ENCODE peak calls at places on chromosome 14, in eight cellular contexts. I, K, D, U, A, L, P and O are unnamed samples.

GRCh38 chr14:70754989-70755388 is 54.3 kb downstream of the MAP3K9 start:
- DNase-seq in P (no peak), D (no peak), L (peak; percentile 54), A (peak; percentile 77), K (no peak), I (no peak), U (no peak), O (no peak)

GRCh38 chr14:90060965-90061848 is 587 bp upstream of the KCNK13 start:
- DNase-seq in U (no peak), I (no peak), L (no peak), A (no peak), P (peak; percentile 42), K (no peak), D (no peak), O (peak; percentile 30)

GRCh38 chr14:53144244-53144643 is 8.9 kb downstream of the DDHD1 start:
- DNase-seq in L (no peak), K (no peak), A (no peak), U (peak; percentile 39), D (no peak), I (no peak), P (no peak), O (no peak)

GRCh38 chr14:67425603-67426002 is 13.6 kb upstream of the PLEK2 start:
- DNase-seq in D (no peak), I (no peak), L (no peak), U (no peak), A (no peak), P (no peak), K (no peak), O (no peak)

GRCh38 chr14:96100171-96101064 is 61.3 kb downstream of the C14orf132 start:
- DNase-seq in A (peak; percentile 62), P (peak; percentile 89), L (peak; percentile 90), K (peak; percentile 73), D (peak; percentile 64), U (peak; percentile 83), I (peak; percentile 62), O (peak; percentile 90)

GRCh38 chr14:57382283-57382682 is 8.1 kb upstream of the NAA30 start:
- DNase-seq in K (no peak), P (no peak), D (no peak), L (no peak), I (no peak), A (no peak), U (peak; percentile 94), O (no peak)

GRCh38 chr14:97328743-97329142 is 531.6 kb downstream of the VRK1 start:
- DNase-seq in P (no peak), D (no peak), K (no peak), U (no peak), I (no peak), A (no peak), L (no peak), O (no peak)

GRCh38 chr14:41476526-41476925 is 130.2 kb upstream of the LRFN5 start:
- DNase-seq in D (no peak), K (no peak), U (no peak), I (no peak), L (no peak), A (no peak), P (no peak), O (no peak)

GRCh38 chr14:41925409-41925808 is 318.7 kb downstream of the LRFN5 start:
- DNase-seq in I (no peak), L (peak; percentile 5), P (peak; percentile 48), K (no peak), A (no peak), D (no peak), U (peak; percentile 1), O (no peak)

GRCh38 chr14:69214376-69214775 is 23.1 kb downstream of the EXD2 start:
- DNase-seq in U (peak; percentile 34), L (no peak), A (no peak), D (no peak), I (no peak), P (no peak), K (no peak), O (no peak)

GRCh38 chr14:30621354-30621953 is 665 bp upstream of the SCFD1 start:
- DNase-seq in D (no peak), A (no peak), L (peak; percentile 23), U (peak; percentile 3), I (peak; percentile 8), K (peak; percentile 8), P (peak; percentile 7), O (peak; percentile 34)

GRCh38 chr14:105091335-105092123 is 26.3 kb upstream of the GPR132 start:
- DNase-seq in U (no peak), K (peak; percentile 84), L (peak; percentile 92), I (no peak), A (peak; percentile 85), P (no peak), D (peak; percentile 91), O (no peak)

GRCh38 chr14:63200767-63201166 is 3.5 kb upstream of the RHOJ start:
- DNase-seq in L (no peak), A (no peak), I (no peak), U (peak; percentile 20), P (no peak), K (no peak), D (no peak), O (no peak)

GRCh38 chr14:99186956-99187690 is 84.9 kb downstream of the BCL11B start:
- DNase-seq in D (no peak), U (no peak), A (no peak), P (no peak), K (no peak), L (no peak), I (no peak), O (no peak)

GRCh38 chr14:28745176-28745575 is 21.4 kb upstream of the FOXG1 start:
- DNase-seq in U (no peak), L (no peak), D (no peak), A (no peak), K (no peak), I (no peak), P (no peak), O (no peak)
- H3K36me3 ChIP-seq in U (no peaks in the 10 kb centered on the region), L (no peaks in the 10 kb centered on the region), D (no peaks in the 10 kb centered on the region), A (no peaks in the 10 kb centered on the region), K (no peaks in the 10 kb centered on the region), I (no peaks in the 10 kb centered on the region), P (no peaks in the 10 kb centered on the region), O (no peaks in the 10 kb centered on the region)

GRCh38 chr14:106826833-106827369 is 1300.5 kb downstream of the TMEM121 start:
- DNase-seq in I (no peak), A (no peak), P (no peak), U (no peak), D (no peak), K (no peak), L (no peak), O (no peak)

GRCh38 chr14:106831322-106831720 is 1304.9 kb downstream of the TMEM121 start:
- DNase-seq in L (peak; percentile 35), A (no peak), I (peak; percentile 91), P (no peak), U (no peak), D (no peak), K (no peak), O (peak; percentile 56)
- H3K9me3 ChIP-seq in L (no peaks in the 10 kb centered on the region), A (no peaks in the 10 kb centered on the region), I (peaks cover 18% of the 10 kb centered on the region), P (peaks cover 19% of the 10 kb centered on the region), U (peaks cover 15% of the 10 kb centered on the region), D (no peaks in the 10 kb centered on the region), K (no peaks in the 10 kb centered on the region), O (no peaks in the 10 kb centered on the region)

DNA sequence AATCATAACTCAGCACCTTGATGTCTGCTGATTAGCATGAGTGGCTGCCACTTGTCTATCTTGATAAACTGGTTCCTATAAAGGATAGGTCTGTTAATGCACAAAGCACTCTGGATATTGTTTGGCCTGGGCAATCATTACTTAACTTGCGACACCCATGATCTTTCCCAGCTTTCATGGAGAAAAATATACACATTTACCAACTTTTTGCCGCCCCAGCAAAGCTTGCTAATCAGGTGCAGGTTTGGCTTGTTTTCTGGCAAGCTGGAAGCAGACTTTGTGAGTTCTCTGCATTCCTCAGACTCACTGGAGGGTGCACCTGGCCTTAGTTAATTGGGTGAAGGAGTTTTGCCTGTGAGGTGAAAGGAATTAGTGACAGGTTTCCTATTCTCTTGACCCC is 1126.4 kb upstream of the FLRT2 start:
- DNase-seq in L (no peak), D (no peak), I (no peak), A (no peak), P (peak; percentile 87), K (no peak), U (no peak), O (no peak)
- TF ChIP-seq CTCF in L (no peak), D (no peak), I (no peak), A (no peak), P (no peak), K (no peak), U (no peak), O (no peak)

DNA sequence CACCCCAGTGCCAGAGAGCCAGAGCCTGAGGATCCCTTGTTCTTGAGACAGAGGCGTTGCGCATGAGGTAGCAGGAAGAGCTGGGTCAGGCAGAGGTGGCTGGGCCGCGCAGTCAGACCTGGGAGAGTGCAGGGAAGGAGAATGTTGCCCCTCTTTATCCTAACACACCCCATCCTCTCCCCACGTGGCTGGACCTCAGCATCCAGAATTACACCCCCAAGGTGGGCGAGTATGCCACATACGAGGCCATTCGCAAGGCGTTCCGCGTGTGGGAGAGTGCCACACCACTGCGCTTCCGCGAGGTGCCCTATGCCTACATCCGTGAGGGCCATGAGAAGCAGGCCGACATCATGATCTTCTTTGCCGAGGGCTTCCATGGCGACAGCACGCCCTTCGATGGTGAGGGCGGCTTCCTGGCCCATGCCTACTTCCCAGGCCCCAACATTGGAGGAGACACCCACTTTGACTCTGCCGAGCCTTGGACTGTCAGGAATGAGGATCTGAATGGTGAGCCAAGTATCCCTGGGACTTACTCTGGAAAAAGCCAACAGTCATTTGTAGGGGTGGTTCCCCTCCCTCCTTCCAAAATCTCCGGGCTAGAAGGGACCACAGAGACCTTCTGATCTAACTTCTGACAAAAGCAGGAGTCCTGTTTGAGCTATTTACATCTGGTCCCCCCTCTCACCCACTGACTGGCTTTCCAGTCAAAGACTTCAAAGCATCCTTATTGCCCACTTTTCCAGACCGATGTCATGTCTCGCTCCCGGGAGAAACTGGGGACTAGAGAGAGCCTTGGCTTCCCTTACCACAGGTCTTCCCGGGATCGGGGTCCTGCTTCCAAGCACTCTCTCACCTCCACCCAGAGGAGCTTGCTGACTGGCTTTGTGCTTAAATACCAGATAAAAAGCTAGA is 6.1 kb downstream of the MMP14 start:
- DNase-seq in U (no peak), A (no peak), K (no peak), L (no peak), P (no peak), I (no peak), D (no peak), O (no peak)
- H3K36me3 ChIP-seq in U (peaks cover 74% of the 10 kb centered on the region), A (peaks cover 63% of the 10 kb centered on the region), K (peaks cover 71% of the 10 kb centered on the region), L (peaks cover 12% of the 10 kb centered on the region), P (no peaks in the 10 kb centered on the region), I (no peaks in the 10 kb centered on the region), D (peaks cover 56% of the 10 kb centered on the region), O (no peaks in the 10 kb centered on the region)

DNA sequence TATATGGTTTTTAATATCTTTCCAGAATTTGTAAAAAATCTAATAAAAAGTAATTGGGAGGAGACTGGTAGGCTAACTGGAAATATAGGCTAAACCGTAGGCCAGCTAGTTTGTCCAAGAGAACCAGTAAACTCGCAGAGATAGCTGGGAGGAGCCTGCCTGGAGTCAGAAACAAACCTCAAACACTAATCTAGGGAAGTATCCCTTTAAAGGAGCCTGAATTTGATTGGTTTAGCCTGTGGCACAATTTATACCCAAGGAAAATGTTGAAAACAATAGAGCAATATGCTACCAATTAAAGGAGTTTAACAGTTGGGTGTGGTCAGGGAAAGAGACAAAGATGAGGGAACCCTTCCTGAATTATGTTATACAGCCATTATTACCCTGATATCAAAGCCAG is 109.6 kb downstream of the EML5 start:
- DNase-seq in A (no peak), D (no peak), U (no peak), P (no peak), L (no peak), K (no peak), I (no peak), O (no peak)
- H3K9me3 ChIP-seq in A (no peaks in the 10 kb centered on the region), D (no peaks in the 10 kb centered on the region), U (no peaks in the 10 kb centered on the region), P (no peaks in the 10 kb centered on the region), L (no peaks in the 10 kb centered on the region), K (no peaks in the 10 kb centered on the region), I (no peaks in the 10 kb centered on the region), O (no peaks in the 10 kb centered on the region)

GRCh38 chr14:73634333-73634833 is 10.4 kb upstream of the DNAL1 start:
- DNase-seq in I (no peak), K (peak; percentile 22), L (peak; percentile 69), A (no peak), U (no peak), P (peak; percentile 82), D (peak; percentile 48), O (peak; percentile 38)
- TF ChIP-seq CTCF in I (no peak), K (no peak), L (no peak), A (peak; percentile 18), U (peak; percentile 13), P (peak; percentile 42), D (no peak), O (peak; percentile 34)